ENCODE peak calls at places on chromosomes 12 and 14, in nine cellular contexts. T is psoas muscle, U is dorsolateral prefrontal cortex, P is Panc1, D is fibroblast of lung, I is lung, Y is right lobe of liver, N is lower lobe of right lung, E is bronchial epithelial cell. A is an unnamed sample.

GRCh38 chr14:61927521-61927920 is 165.3 kb downstream of the SNAPC1 start:
- DNase-seq in Y (no peak), I (no peak), N (no peak), T (no peak), U (no peak), P (no peak), D (peak), E (peak), A (no peak)

GRCh38 chr14:24246765-24247212 is 4.4 kb upstream of the TINF2 start:
- DNase-seq in P (no peak), E (no peak), U (no peak), N (no peak), I (no peak), D (no peak), Y (peak), T (no peak), A (no peak)

GRCh38 chr12:29066061-29066588 is 83.0 kb upstream of the FAR2 start:
- DNase-seq in E (peak), U (peak), I (no peak), D (peak), T (no peak), N (no peak), Y (no peak), P (no peak), A (no peak)

GRCh38 chr12:19978193-19978592 is 390.1 kb upstream of the PDE3A start:
- DNase-seq in P (no peak), Y (no peak), N (no peak), D (peak), I (no peak), U (no peak), E (peak), T (no peak), A (no peak)

GRCh38 chr14:32382704-32383103 is 53.6 kb downstream of the AKAP6 start:
- DNase-seq in E (peak), P (no peak), U (peak), N (no peak), I (no peak), D (no peak), Y (no peak), T (no peak), A (no peak)

GRCh38 chr12:68102731-68103130 is 56.8 kb downstream of the IFNG start:
- DNase-seq in E (no peak), P (no peak), Y (no peak), D (no peak), I (no peak), U (no peak), N (no peak), T (no peak), A (no peak)

GRCh38 chr12:31324845-31325523 is 966 bp downstream of the SINHCAF start:
- DNase-seq in T (peak), E (peak), D (peak), Y (peak), P (no peak), I (peak), N (peak), U (no peak), A (peak)

GRCh38 chr14:23351681-23352505 is 794 bp downstream of the SLC22A17 start:
- DNase-seq in E (no peak), N (no peak), P (no peak), D (peak), U (no peak), Y (peak), I (no peak), T (no peak), A (no peak)

GRCh38 chr14:68695326-68695768 is 97.5 kb downstream of the ZFP36L1 start:
- DNase-seq in U (no peak), P (peak), N (no peak), Y (no peak), E (peak), I (no peak), T (peak), D (peak), A (peak)

GRCh38 chr12:124026755-124027745 is 54.0 kb downstream of the ZNF664 start:
- DNase-seq in I (no peak), N (no peak), E (peak), Y (no peak), D (peak), P (peak), T (no peak), U (no peak), A (no peak)

GRCh38 chr12:87008785-87009184 is 752.6 kb upstream of the MGAT4C start:
- DNase-seq in Y (no peak), E (no peak), I (no peak), P (no peak), T (no peak), N (no peak), D (no peak), U (no peak), A (no peak)

GRCh38 chr12:14691560-14691959 is 4.8 kb downstream of the GUCY2C start:
- DNase-seq in Y (peak), N (peak), T (no peak), D (no peak), U (no peak), E (no peak), I (peak), P (no peak), A (peak)

GRCh38 chr12:124675881-124676688 is 108.7 kb upstream of the NCOR2 start:
- DNase-seq in E (no peak), I (no peak), Y (no peak), U (no peak), T (peak), P (no peak), N (no peak), D (peak), A (peak)

GRCh38 chr14:104293851-104294627 is 155.7 kb downstream of the KIF26A start:
- DNase-seq in I (no peak), N (peak), U (no peak), E (no peak), D (no peak), Y (peak), P (no peak), T (peak), A (peak)

GRCh38 chr14:28468191-28469151 is 298.1 kb upstream of the FOXG1 start:
- DNase-seq in I (no peak), Y (no peak), P (no peak), N (no peak), T (no peak), U (no peak), D (peak), E (peak), A (no peak)

GRCh38 chr12:777550-778047 is 25.2 kb downstream of the WNK1 start:
- DNase-seq in I (no peak), U (no peak), P (no peak), D (no peak), E (no peak), N (no peak), T (no peak), Y (no peak), A (no peak)

GRCh38 chr12:120468846-120469449 is 600 bp downstream of the SRSF9 start:
- DNase-seq in Y (peak), P (no peak), E (no peak), T (peak), N (peak), I (peak), U (no peak), D (peak), A (peak)

GRCh38 chr14:20690848-20691640 is 2.5 kb downstream of the ANG start:
- DNase-seq in N (no peak), E (peak), U (no peak), Y (peak), T (no peak), D (peak), I (peak), P (peak), A (peak)

GRCh38 chr14:102495482-102496330 is 13.9 kb downstream of the ANKRD9 start:
- DNase-seq in I (no peak), U (no peak), D (no peak), N (no peak), T (peak), Y (no peak), E (no peak), P (no peak), A (no peak)

GRCh38 chr12:89203144-89203543 is 149.2 kb downstream of the DUSP6 start:
- DNase-seq in N (no peak), Y (no peak), P (no peak), D (no peak), U (no peak), I (no peak), E (no peak), T (no peak), A (no peak)

GRCh38 chr12:70660620-70661219 is 23.5 kb upstream of the PTPRB start:
- DNase-seq in P (peak), N (no peak), I (no peak), Y (no peak), E (peak), U (no peak), T (no peak), D (peak), A (peak)

GRCh38 chr12:120598674-120599463 is 17.7 kb upstream of the POP5 start:
- DNase-seq in T (no peak), N (peak), Y (no peak), U (no peak), I (no peak), E (peak), P (no peak), D (peak), A (no peak)

GRCh38 chr14:32468955-32469354 is 139.9 kb downstream of the AKAP6 start:
- DNase-seq in I (no peak), P (no peak), U (no peak), N (no peak), E (peak), T (no peak), Y (no peak), D (peak), A (no peak)

GRCh38 chr12:18140969-18141368 is 51.0 kb upstream of the RERGL start:
- DNase-seq in Y (no peak), N (no peak), P (no peak), U (no peak), D (no peak), E (no peak), T (no peak), I (no peak), A (no peak)

GRCh38 chr12:72297666-72298065 is 25.5 kb downstream of the TRHDE start:
- DNase-seq in P (no peak), D (no peak), Y (no peak), I (no peak), N (no peak), E (no peak), U (no peak), T (no peak), A (no peak)

GRCh38 chr12:15834575-15834974 is 45.4 kb upstream of the EPS8 start:
- DNase-seq in E (peak), I (no peak), D (no peak), N (no peak), Y (no peak), P (no peak), T (no peak), U (no peak), A (no peak)

GRCh38 chr12:94649349-94650142 is 811 bp downstream of the TMCC3 start:
- DNase-seq in I (peak), E (peak), T (peak), U (peak), Y (peak), P (no peak), D (peak), N (peak), A (peak)

GRCh38 chr12:47828008-47828966 is 8.6 kb upstream of the HDAC7 start:
- DNase-seq in T (peak), Y (no peak), U (no peak), N (no peak), D (no peak), E (no peak), P (no peak), I (no peak), A (no peak)

GRCh38 chr12:97159397-97159796 is 252.3 kb downstream of the NEDD1 start:
- DNase-seq in N (no peak), P (no peak), Y (no peak), T (no peak), E (no peak), I (no peak), U (no peak), D (no peak), A (no peak)

GRCh38 chr12:68932701-68933563 is at the start of gene CPM:
- DNase-seq in D (peak), P (no peak), T (peak), I (peak), E (peak), Y (peak), U (peak), N (peak), A (peak)

GRCh38 chr14:75566321-75566720 is 12.1 kb upstream of the FLVCR2 start:
- DNase-seq in U (no peak), N (no peak), T (no peak), I (no peak), P (peak), D (no peak), Y (no peak), E (peak), A (no peak)

GRCh38 chr12:121154793-121155375 is 22.2 kb downstream of the P2RX7 start:
- DNase-seq in Y (no peak), P (no peak), I (no peak), E (no peak), N (no peak), U (no peak), T (no peak), D (no peak), A (no peak)

GRCh38 chr14:51609987-51610283 is 41.8 kb upstream of the FRMD6 start:
- DNase-seq in T (no peak), Y (no peak), P (no peak), E (no peak), D (peak), N (no peak), I (no peak), U (no peak), A (no peak)

GRCh38 chr12:124490584-124491305 is 76.7 kb downstream of the NCOR2 start:
- DNase-seq in U (peak), P (no peak), T (peak), E (no peak), D (no peak), N (peak), I (peak), Y (peak), A (peak)

GRCh38 chr12:127388985-127389384 is 878.0 kb upstream of the TMEM132C start:
- DNase-seq in U (no peak), E (no peak), Y (no peak), N (no peak), P (no peak), I (no peak), T (no peak), D (peak), A (no peak)

GRCh38 chr12:115394498-115395220 is 710.7 kb upstream of the TBX3 start:
- DNase-seq in I (no peak), N (no peak), Y (no peak), E (peak), P (no peak), T (no peak), D (no peak), U (no peak), A (no peak)

GRCh38 chr14:96086574-96087077 is 47.5 kb downstream of the C14orf132 start:
- DNase-seq in Y (peak), P (no peak), N (no peak), I (no peak), U (no peak), D (peak), E (peak), T (no peak), A (no peak)

GRCh38 chr12:106957617-106958016 is 1.9 kb downstream of the TMEM263 start:
- DNase-seq in P (no peak), E (no peak), I (no peak), T (no peak), Y (no peak), U (no peak), D (no peak), N (no peak), A (no peak)

GRCh38 chr12:123754041-123754757 is 7.9 kb upstream of the DNAH10 start:
- DNase-seq in E (no peak), U (no peak), I (no peak), D (no peak), P (no peak), T (no peak), N (no peak), Y (no peak), A (no peak)

A was measured in tibial artery.